ENCODE peak calls at places on chromosomes 2 and 18, in eight cellular contexts. R, W, V, S, F, U, C and D are unnamed samples.

GRCh38 chr18:50853863-50854271 is 25.1 kb upstream of the ME2 start:
- DNase-seq in C (no peak), V (no peak), W (no peak), R (no peak), U (no peak), S (no peak), F (no peak), D (no peak)

GRCh38 chr2:168375195-168375798 is 80.8 kb upstream of the CERS6 start:
- DNase-seq in R (no peak), F (no peak), W (no peak), U (no peak), V (no peak), C (no peak), S (no peak), D (no peak)

GRCh38 chr2:53569957-53570727 is 197.5 kb upstream of the CHAC2 start:
- DNase-seq in C (no peak), F (no peak), S (no peak), U (no peak), R (no peak), W (no peak), V (no peak), D (no peak)

GRCh38 chr2:113806217-113806913 is 49.9 kb upstream of the SLC35F5 start:
- DNase-seq in S (no peak), V (no peak), W (no peak), F (no peak), C (no peak), R (no peak), U (no peak), D (no peak)

GRCh38 chr2:170771049-170771937 is 1.1 kb downstream of the ERICH2 start:
- DNase-seq in F (peak; percentile 75), W (peak; percentile 53), R (no peak), V (no peak), U (no peak), S (peak; percentile 39), C (peak; percentile 21), D (no peak)

GRCh38 chr2:124482551-124482950 is 457.5 kb downstream of the CNTNAP5 start:
- DNase-seq in R (no peak), V (no peak), C (no peak), U (no peak), W (no peak), F (no peak), S (no peak), D (no peak)

GRCh38 chr18:58044370-58045264 is 591 bp downstream of the NEDD4L start:
- DNase-seq in R (peak; percentile 83), C (peak; percentile 33), F (peak; percentile 74), U (no peak), S (peak; percentile 35), V (peak; percentile 77), W (peak; percentile 52), D (peak; percentile 51)

GRCh38 chr2:42568431-42569115 is at the start of gene MTA3:
- DNase-seq in V (peak; percentile 93), U (no peak), R (peak; percentile 84), S (peak; percentile 67), W (peak; percentile 59), C (peak; percentile 20), F (peak; percentile 76), D (peak; percentile 52)

GRCh38 chr2:156590313-156590712 is 154.1 kb downstream of the GPD2 start:
- DNase-seq in F (no peak), S (no peak), R (no peak), U (no peak), W (no peak), C (no peak), V (no peak), D (no peak)

GRCh38 chr2:239008004-239008403 is 160.1 kb downstream of the TWIST2 start:
- DNase-seq in R (peak; percentile 54), S (no peak), W (no peak), U (no peak), C (no peak), F (no peak), V (no peak), D (no peak)

GRCh38 chr2:119982506-119982905 is 30.4 kb upstream of the EPB41L5 start:
- DNase-seq in U (no peak), V (no peak), S (no peak), R (no peak), W (no peak), F (no peak), C (no peak), D (no peak)